ENCODE peak calls at places on chromosomes 5 and 9, in six cellular contexts. S is AG04449, O is WERI-Rb-1, V is AG09309, H is astrocyte, R is heart right ventricle. T is an unnamed sample.

GRCh38 chr5:133996683-133997252 is 8.0 kb downstream of the VDAC1 start:
- DNase-seq in S (no peak), O (peak), V (no peak), H (no peak), R (no peak), T (no peak)

GRCh38 chr5:106634375-106634774 is 1036.4 kb downstream of the EFNA5 start:
- DNase-seq in S (no peak), O (no peak), V (no peak), H (no peak), R (no peak), T (no peak)

GRCh38 chr5:36820900-36821299 is 55.7 kb upstream of the NIPBL start:
- DNase-seq in S (no peak), O (no peak), V (no peak), H (no peak), R (no peak), T (no peak)

GRCh38 chr9:75087279-75087823 is 604 bp downstream of the NMRK1 start:
- DNase-seq in S (no peak), O (peak), V (no peak), H (peak), R (no peak), T (peak)

GRCh38 chr5:148739524-148739923 is 85.2 kb upstream of the HTR4 start:
- DNase-seq in S (no peak), O (no peak), V (no peak), H (peak), R (no peak), T (no peak)

GRCh38 chr5:61916621-61917620 is 389.1 kb upstream of the KIF2A start:
- DNase-seq in S (no peak), O (no peak), V (peak), H (peak), R (no peak), T (no peak)

GRCh38 chr5:1931590-1932138 is 48.9 kb upstream of the IRX4 start:
- DNase-seq in S (no peak), O (no peak), V (no peak), H (no peak), R (peak), T (no peak)

GRCh38 chr5:167730121-167730520 is 561.3 kb upstream of the WWC1 start:
- DNase-seq in S (peak), O (no peak), V (peak), H (peak), R (no peak), T (no peak)

GRCh38 chr5:141603912-141604311 is 14.9 kb downstream of the DIAPH1 start:
- DNase-seq in S (no peak), O (no peak), V (no peak), H (no peak), R (no peak), T (no peak)

GRCh38 chr5:141605523-141606277 is 13.1 kb downstream of the DIAPH1 start:
- DNase-seq in S (no peak), O (no peak), V (no peak), H (no peak), R (no peak), T (peak)

GRCh38 chr5:141608557-141608956 is 10.2 kb downstream of the DIAPH1 start:
- DNase-seq in S (no peak), O (no peak), V (no peak), H (no peak), R (no peak), T (no peak)

GRCh38 chr5:141608046-141608445 is 10.8 kb downstream of the DIAPH1 start:
- DNase-seq in S (no peak), O (no peak), V (no peak), H (no peak), R (no peak), T (no peak)

DNA sequence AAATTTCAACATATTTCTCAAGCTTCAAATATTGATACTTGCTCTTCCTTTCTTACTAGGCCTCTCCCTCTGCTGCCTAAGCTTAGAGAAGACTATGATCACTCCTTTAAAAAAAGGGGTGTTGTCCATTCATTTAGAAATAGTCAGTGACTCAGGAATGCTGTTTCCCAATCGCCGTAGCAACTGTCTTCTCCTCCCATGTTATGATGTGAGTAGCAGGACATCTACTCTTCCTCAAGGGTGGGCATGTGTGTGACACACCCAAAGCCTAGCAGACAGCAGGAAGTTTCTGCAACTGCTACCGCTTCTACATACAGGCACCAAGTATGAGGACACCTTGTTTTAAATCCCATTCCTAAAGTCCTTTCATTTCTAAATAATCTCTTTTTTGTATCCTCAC is 14.5 kb downstream of the DIAPH1 start:
- DNase-seq in S (peak), O (no peak), V (peak), H (peak), R (no peak), T (no peak)
- TF ChIP-seq CTCF in S (no peak), O (no peak), V (no peak), H (no peak), R (no peak), T (no peak)

DNA sequence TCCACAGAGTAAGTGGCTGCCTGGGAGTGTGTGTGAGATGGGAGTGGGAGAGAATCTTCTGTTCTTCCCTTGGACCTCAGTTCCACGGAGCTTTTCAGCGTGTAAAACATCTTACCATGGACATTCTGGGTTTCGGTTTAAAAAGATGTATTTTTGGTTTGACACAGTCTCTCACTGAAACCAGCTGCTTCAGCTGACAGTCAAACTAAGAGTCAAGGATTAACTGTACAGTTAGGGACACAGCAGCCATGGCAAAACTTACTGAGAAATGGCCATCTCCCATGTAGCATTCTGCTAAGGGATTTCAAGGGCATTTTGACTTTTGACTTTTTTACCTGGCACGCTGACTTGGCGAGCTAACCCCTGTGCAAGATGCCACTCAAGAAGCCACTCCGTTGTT is 93.8 kb upstream of the IL12B start:
- DNase-seq in S (no peak), O (no peak), V (no peak), H (no peak), R (no peak), T (no peak)
- TF ChIP-seq CTCF in S (no peak), O (no peak), V (no peak), H (no peak), R (no peak), T (no peak)

DNA sequence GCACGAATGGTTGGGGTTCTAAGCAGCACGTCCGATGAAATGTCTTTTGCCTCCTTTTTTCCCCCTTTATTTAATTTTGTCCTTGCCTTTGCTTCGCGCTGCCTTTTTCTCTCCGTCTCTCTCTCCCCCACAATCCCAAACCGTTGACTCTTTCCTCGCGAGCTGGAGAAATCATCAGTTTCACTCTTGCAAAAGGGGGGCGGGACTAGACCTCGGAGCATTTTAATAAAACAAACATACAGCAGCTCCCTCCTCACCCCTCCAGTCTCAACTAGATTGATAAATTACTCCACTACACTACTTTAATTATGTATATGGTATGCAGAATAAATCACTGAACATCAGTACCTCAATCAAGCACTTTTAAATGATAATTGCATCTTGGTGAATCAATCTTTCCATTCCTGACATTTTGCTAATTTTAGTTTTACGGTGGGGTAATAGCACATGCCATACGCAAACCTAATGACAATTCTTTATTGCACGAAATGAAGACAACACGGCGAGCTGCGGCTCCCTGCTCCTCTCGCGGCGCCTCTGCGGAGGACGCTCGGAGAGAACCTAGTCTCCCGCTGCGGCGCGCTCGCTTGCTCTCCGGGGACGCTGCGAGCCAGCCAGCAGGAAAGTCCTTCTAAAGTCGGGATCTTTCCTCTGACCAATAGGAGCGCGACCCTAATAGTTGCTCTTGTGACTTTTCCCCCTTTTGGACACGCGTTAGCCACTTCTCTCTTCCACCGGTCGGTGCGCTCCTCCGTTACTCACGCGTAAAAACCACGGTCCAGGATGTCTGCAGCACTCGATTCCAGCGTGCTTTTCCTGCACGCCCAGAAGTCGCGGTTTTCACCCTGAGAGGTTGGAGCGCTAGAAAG is 816 bp upstream of the MEF2C start:
- DNase-seq in S (no peak), O (peak), V (peak), H (peak), R (peak), T (peak)
- TF ChIP-seq CTCF in S (peak), O (no peak), V (no peak), H (no peak), R (no peak), T (no peak)

GRCh38 chr5:32115985-32116384 is 58.1 kb downstream of the GOLPH3 start:
- DNase-seq in S (no peak), O (no peak), V (no peak), H (no peak), R (no peak), T (no peak)
- TF ChIP-seq CTCF in S (no peak), O (peak), V (no peak), H (no peak), R (no peak), T (no peak)

GRCh38 chr5:174910245-174910737 is 185.9 kb downstream of the MSX2 start:
- DNase-seq in S (no peak), O (peak), V (no peak), H (peak), R (peak), T (peak)
- TF ChIP-seq CTCF in S (peak), O (peak), V (peak), H (peak), R (peak), T (peak)

GRCh38 chr9:137138058-137138697 is 776 bp upstream of the GRIN1 start:
- DNase-seq in S (no peak), O (peak), V (no peak), H (no peak), R (no peak), T (no peak)
- TF ChIP-seq CTCF in S (no peak), O (no peak), V (no peak), H (no peak), R (no peak), T (no peak)

GRCh38 chr9:88748566-88749238 is 213.7 kb downstream of the NXNL2 start:
- DNase-seq in S (no peak), O (no peak), V (no peak), H (peak), R (peak), T (no peak)

GRCh38 chr9:88746744-88747398 is 211.9 kb downstream of the NXNL2 start:
- DNase-seq in S (no peak), O (no peak), V (no peak), H (no peak), R (no peak), T (no peak)

GRCh38 chr9:88745281-88746001 is 210.5 kb downstream of the NXNL2 start:
- DNase-seq in S (peak), O (no peak), V (peak), H (peak), R (no peak), T (no peak)

GRCh38 chr9:88747768-88748167 is 212.8 kb downstream of the NXNL2 start:
- DNase-seq in S (peak), O (no peak), V (peak), H (peak), R (no peak), T (no peak)

DNA sequence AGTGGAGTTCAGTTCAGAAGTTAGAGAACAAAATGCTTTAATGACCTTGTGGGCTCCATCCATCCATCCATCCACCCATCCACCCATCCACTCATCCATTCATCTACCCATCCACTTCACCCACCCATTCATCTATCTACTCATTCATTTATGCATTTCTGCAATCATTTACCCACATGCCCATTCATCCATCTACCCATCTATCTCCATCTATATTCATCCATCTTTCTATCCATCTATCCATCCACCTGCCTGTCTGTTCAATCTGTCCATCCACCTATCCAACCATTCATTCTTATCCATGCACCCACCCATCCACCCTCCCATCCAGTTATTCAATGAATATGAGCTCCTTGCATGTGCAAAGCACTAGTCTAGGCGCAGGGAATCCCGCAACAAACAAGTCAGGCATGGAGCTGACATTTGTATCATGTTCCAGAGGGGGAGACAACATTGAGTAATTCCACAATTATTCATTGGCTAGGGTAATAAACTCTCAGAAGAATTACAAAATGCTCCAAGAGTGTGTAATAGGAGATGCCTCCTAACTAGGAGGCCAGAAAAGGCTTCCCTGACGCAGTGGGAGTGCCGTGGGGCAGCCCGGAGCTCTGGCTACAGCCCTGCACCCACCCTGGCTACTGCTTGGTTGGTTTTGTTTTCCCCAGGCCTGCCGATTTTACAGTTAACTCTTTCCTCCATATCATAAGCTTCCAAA is 211.2 kb downstream of the NXNL2 start:
- DNase-seq in S (peak), O (no peak), V (peak), H (peak), R (peak), T (no peak)
- TF ChIP-seq CTCF in S (no peak), O (no peak), V (no peak), H (no peak), R (no peak), T (no peak)

T was measured in GM20000.